ENCODE peak calls at places on chromosome 7, in four cellular contexts. One of them, this sample, is unnamed. For H3K27me3, the result is how much of the 10 kb centered on the place peaks cover.

GRCh38 chr7:100720645-100721504 is 607 bp downstream of the EPO start:
- DNase-seq in GM23248: peak
- DNase-seq in heart right ventricle: no peak
- DNase-seq in prostate gland: no peak
- DNase-seq in this sample: no peak

GRCh38 chr7:35781767-35782515 is 18.9 kb upstream of the SEPTIN7 start:
- DNase-seq in prostate gland: no peak
- DNase-seq in heart right ventricle: no peak
- DNase-seq in GM23248: no peak
- DNase-seq in this sample: no peak

GRCh38 chr7:142104550-142105527 is 6.7 kb upstream of the MGAM2 start:
- DNase-seq in heart right ventricle: no peak
- DNase-seq in GM23248: peak
- DNase-seq in prostate gland: no peak
- DNase-seq in this sample: peak

GRCh38 chr7:104174798-104175197 is 33.0 kb downstream of the ORC5 start:
- DNase-seq in heart right ventricle: no peak
- DNase-seq in prostate gland: no peak
- DNase-seq in GM23248: no peak
- DNase-seq in this sample: no peak

GRCh38 chr7:30171753-30172447 is 37.1 kb downstream of the MTURN start:
- DNase-seq in GM23248: peak
- DNase-seq in heart right ventricle: no peak
- DNase-seq in prostate gland: no peak
- DNase-seq in this sample: no peak

GRCh38 chr7:148699024-148699771 is 495 bp downstream of the CUL1 start:
- DNase-seq in prostate gland: peak
- DNase-seq in GM23248: peak
- DNase-seq in heart right ventricle: peak
- DNase-seq in this sample: peak

GRCh38 chr7:31104361-31105255 is 52.5 kb downstream of the ADCYAP1R1 start:
- DNase-seq in GM23248: no peak
- DNase-seq in prostate gland: no peak
- DNase-seq in heart right ventricle: no peak
- DNase-seq in this sample: peak

GRCh38 chr7:81439591-81439990 is 330.3 kb downstream of the HGF start:
- DNase-seq in prostate gland: no peak
- DNase-seq in GM23248: no peak
- DNase-seq in heart right ventricle: no peak
- DNase-seq in this sample: no peak

GRCh38 chr7:22561356-22561755 is 61.4 kb upstream of the STEAP1B start:
- DNase-seq in GM23248: peak
- DNase-seq in prostate gland: no peak
- DNase-seq in heart right ventricle: peak
- DNase-seq in this sample: peak

GRCh38 chr7:143048827-143049226 is 3.3 kb upstream of the OR6V1 start:
- DNase-seq in prostate gland: no peak
- DNase-seq in GM23248: peak
- DNase-seq in heart right ventricle: no peak
- DNase-seq in this sample: no peak

GRCh38 chr7:105638324-105638723 is 57.0 kb upstream of the EFCAB10 start:
- DNase-seq in heart right ventricle: no peak
- DNase-seq in GM23248: no peak
- DNase-seq in prostate gland: no peak
- DNase-seq in this sample: no peak

GRCh38 chr7:28714452-28715120 is 243.5 kb downstream of the TRIL start:
- DNase-seq in prostate gland: no peak
- DNase-seq in heart right ventricle: no peak
- DNase-seq in GM23248: no peak
- DNase-seq in this sample: no peak

GRCh38 chr7:108454674-108455523 is 1.3 kb downstream of the NRCAM start:
- DNase-seq in GM23248: peak
- DNase-seq in prostate gland: no peak
- DNase-seq in heart right ventricle: no peak
- DNase-seq in this sample: no peak

GRCh38 chr7:127770870-127771269 is 118.9 kb downstream of the SND1 start:
- DNase-seq in heart right ventricle: no peak
- DNase-seq in GM23248: peak
- DNase-seq in prostate gland: no peak
- DNase-seq in this sample: no peak

GRCh38 chr7:26091933-26092332 is 60.1 kb upstream of the NFE2L3 start:
- DNase-seq in prostate gland: no peak
- DNase-seq in heart right ventricle: no peak
- DNase-seq in GM23248: peak
- DNase-seq in this sample: no peak

GRCh38 chr7:134770676-134771075 is 8.8 kb upstream of the CALD1 start:
- DNase-seq in prostate gland: no peak
- DNase-seq in GM23248: no peak
- DNase-seq in heart right ventricle: no peak
- DNase-seq in this sample: no peak

GRCh38 chr7:24980695-24981543 is 941 bp upstream of the OSBPL3 start:
- DNase-seq in heart right ventricle: peak
- DNase-seq in prostate gland: no peak
- DNase-seq in GM23248: peak
- DNase-seq in this sample: peak

GRCh38 chr7:149837620-149838223 is 453 bp upstream of the ZNF862 start:
- DNase-seq in heart right ventricle: no peak
- DNase-seq in prostate gland: no peak
- DNase-seq in GM23248: no peak
- DNase-seq in this sample: no peak

GRCh38 chr7:88200793-88201192 is 19.0 kb downstream of the SRI start:
- DNase-seq in GM23248: no peak
- DNase-seq in prostate gland: no peak
- DNase-seq in heart right ventricle: no peak
- DNase-seq in this sample: no peak

GRCh38 chr7:155269766-155270585 is 27.7 kb upstream of the INSIG1 start:
- DNase-seq in GM23248: no peak
- DNase-seq in heart right ventricle: no peak
- DNase-seq in prostate gland: no peak
- DNase-seq in this sample: peak

GRCh38 chr7:73623798-73624668 is at the start of gene MLXIPL:
- DNase-seq in GM23248: peak
- DNase-seq in heart right ventricle: peak
- DNase-seq in prostate gland: peak
- DNase-seq in this sample: peak

GRCh38 chr7:56028942-56029630 is 22.2 kb downstream of the PSPH start:
- DNase-seq in prostate gland: no peak
- DNase-seq in GM23248: no peak
- DNase-seq in heart right ventricle: no peak
- DNase-seq in this sample: no peak

GRCh38 chr7:75950111-75950681 is 35.2 kb downstream of the POR start:
- DNase-seq in prostate gland: peak
- DNase-seq in heart right ventricle: no peak
- DNase-seq in GM23248: no peak
- DNase-seq in this sample: no peak

GRCh38 chr7:118573065-118573464 is 348.6 kb downstream of the ANKRD7 start:
- DNase-seq in GM23248: no peak
- DNase-seq in heart right ventricle: peak
- DNase-seq in prostate gland: peak
- DNase-seq in this sample: no peak

GRCh38 chr7:86653919-86654659 is 10.4 kb downstream of the GRM3 start:
- DNase-seq in heart right ventricle: no peak
- DNase-seq in prostate gland: no peak
- DNase-seq in GM23248: peak
- DNase-seq in this sample: no peak

GRCh38 chr7:154640266-154640865 is 362.6 kb downstream of the PAXIP1 start:
- DNase-seq in heart right ventricle: no peak
- DNase-seq in prostate gland: no peak
- DNase-seq in GM23248: no peak
- DNase-seq in this sample: no peak

GRCh38 chr7:157017639-157018327 is 7.3 kb upstream of the MNX1 start:
- DNase-seq in GM23248: no peak
- DNase-seq in heart right ventricle: no peak
- DNase-seq in prostate gland: no peak
- DNase-seq in this sample: no peak
- H3K27me3 ChIP-seq in GM23248: half or more
- H3K27me3 ChIP-seq in heart right ventricle: half or more
- H3K27me3 ChIP-seq in prostate gland: half or more
- H3K27me3 ChIP-seq in this sample: under half

DNA sequence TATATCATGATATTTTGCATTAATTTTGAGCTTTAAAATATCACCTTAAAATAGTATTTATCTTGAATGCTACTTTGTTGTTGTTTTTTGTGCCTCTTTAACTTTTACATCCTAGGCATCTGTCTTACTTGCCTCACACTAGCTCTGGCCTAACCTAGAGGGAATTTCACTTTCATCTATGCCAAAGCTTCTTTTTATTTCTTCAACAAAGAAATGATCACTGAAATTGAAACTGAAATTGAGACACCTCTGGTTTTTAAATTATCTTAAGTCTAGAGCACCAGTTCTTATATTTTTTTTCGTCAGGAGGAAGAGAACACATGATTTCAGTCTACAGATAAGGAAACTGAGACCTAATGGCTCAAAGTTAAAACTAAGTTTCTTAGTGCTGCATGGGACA is 3.5 kb upstream of the SCIN start:
- DNase-seq in heart right ventricle: no peak
- DNase-seq in GM23248: no peak
- DNase-seq in prostate gland: no peak
- DNase-seq in this sample: no peak
- H3K27me3 ChIP-seq in heart right ventricle: under half
- H3K27me3 ChIP-seq in GM23248: under half
- H3K27me3 ChIP-seq in prostate gland: under half
- H3K27me3 ChIP-seq in this sample: under half

GRCh38 chr7:27171636-27172387 is 2.3 kb downstream of the HOXA10 start:
- DNase-seq in GM23248: peak
- DNase-seq in heart right ventricle: no peak
- DNase-seq in prostate gland: no peak
- DNase-seq in this sample: peak
- H3K27me3 ChIP-seq in GM23248: under half
- H3K27me3 ChIP-seq in heart right ventricle: half or more
- H3K27me3 ChIP-seq in prostate gland: under half
- H3K27me3 ChIP-seq in this sample: under half

GRCh38 chr7:128937647-128938523 is at the start of gene IRF5:
- DNase-seq in prostate gland: peak
- DNase-seq in GM23248: peak
- DNase-seq in heart right ventricle: peak
- DNase-seq in this sample: peak
- H3K27me3 ChIP-seq in prostate gland: under half
- H3K27me3 ChIP-seq in GM23248: under half
- H3K27me3 ChIP-seq in heart right ventricle: half or more
- H3K27me3 ChIP-seq in this sample: under half

This sample was measured in aorta.